ENCODE peak calls at places on chromosomes 12 and 14, in four cellular contexts. K, F, W and U are unnamed samples.

GRCh38 chr12:29082522-29082921 is 66.6 kb upstream of the FAR2 start:
- DNase-seq in K (no peak), F (no peak), W (peak), U (no peak)

GRCh38 chr12:112319395-112319794 is 62.8 kb downstream of the HECTD4 start:
- DNase-seq in K (no peak), F (no peak), W (no peak), U (no peak)

GRCh38 chr12:131608740-131609665 is 101.9 kb upstream of the SFSWAP start:
- DNase-seq in K (peak), F (peak), W (peak), U (no peak)

GRCh38 chr12:50524621-50525020 is 19.8 kb downstream of the DIP2B start:
- DNase-seq in K (no peak), F (no peak), W (no peak), U (no peak)

GRCh38 chr14:36580856-36581831 is 1.3 kb downstream of the NKX2-8 start:
- DNase-seq in K (peak), F (peak), W (peak), U (no peak)

GRCh38 chr12:49165114-49165513 is 23.8 kb downstream of the TUBA1A start:
- DNase-seq in K (no peak), F (no peak), W (no peak), U (no peak)

GRCh38 chr12:105928436-105928835 is 210.3 kb downstream of the NUAK1 start:
- DNase-seq in K (no peak), F (no peak), W (peak), U (no peak)

GRCh38 chr12:124423683-124424515 is 129.0 kb downstream of the RFLNA start:
- DNase-seq in K (no peak), F (no peak), W (no peak), U (no peak)

GRCh38 chr14:23113346-23114119 is 5.5 kb downstream of the CEBPE start:
- DNase-seq in K (no peak), F (no peak), W (no peak), U (no peak)

GRCh38 chr12:46230985-46231384 is 37.9 kb downstream of the SLC38A1 start:
- DNase-seq in K (no peak), F (no peak), W (no peak), U (no peak)